ENCODE peak calls at places on chromosomes 6 and 20, in six cellular contexts. R is WTC11, S is AG04449, A is heart right ventricle, Y is body of pancreas, X is brain microvascular endothelial cell. Z is an unnamed sample.

GRCh38 chr6:31356946-31357466 is at the start of gene HLA-B:
- DNase-seq in R (no peak), S (peak), A (peak), Y (peak), X (peak), Z (peak)

GRCh38 chr20:50029697-50030428 is 47.1 kb downstream of the SNAI1 start:
- DNase-seq in R (no peak), S (peak), A (peak), Y (peak), X (peak), Z (peak)

GRCh38 chr20:6496874-6497273 is 270.6 kb upstream of the BMP2 start:
- DNase-seq in R (no peak), S (no peak), A (no peak), Y (no peak), X (no peak), Z (no peak)

GRCh38 chr20:24577271-24577909 is 108.0 kb downstream of the SYNDIG1 start:
- DNase-seq in R (no peak), S (no peak), A (no peak), Y (no peak), X (no peak), Z (no peak)

GRCh38 chr6:112923940-112924587 is 576.9 kb downstream of the RFPL4B start:
- DNase-seq in R (no peak), S (no peak), A (no peak), Y (no peak), X (no peak), Z (no peak)

GRCh38 chr6:42498473-42499128 is 46.9 kb upstream of the TRERF1 start:
- DNase-seq in R (peak), S (no peak), A (peak), Y (no peak), X (no peak), Z (no peak)

GRCh38 chr6:28525496-28526039 is at the start of gene GPX5:
- DNase-seq in R (no peak), S (no peak), A (no peak), Y (no peak), X (no peak), Z (no peak)

GRCh38 chr20:8757146-8757545 is 311.7 kb upstream of the PLCB4 start:
- DNase-seq in R (no peak), S (peak), A (no peak), Y (no peak), X (peak), Z (no peak)

GRCh38 chr20:57123139-57123903 is 143.1 kb downstream of the BMP7 start:
- DNase-seq in R (no peak), S (no peak), A (no peak), Y (no peak), X (no peak), Z (no peak)

GRCh38 chr6:46208303-46208702 is 37.5 kb upstream of the ENPP5 start:
- DNase-seq in R (no peak), S (no peak), A (no peak), Y (no peak), X (no peak), Z (no peak)

GRCh38 chr6:114304304-114304887 is 38.4 kb downstream of the HS3ST5 start:
- DNase-seq in R (no peak), S (no peak), A (no peak), Y (no peak), X (no peak), Z (no peak)

GRCh38 chr20:62643521-62644043 is 1.3 kb downstream of the SLCO4A1 start:
- DNase-seq in R (no peak), S (no peak), A (no peak), Y (no peak), X (no peak), Z (no peak)

DNA sequence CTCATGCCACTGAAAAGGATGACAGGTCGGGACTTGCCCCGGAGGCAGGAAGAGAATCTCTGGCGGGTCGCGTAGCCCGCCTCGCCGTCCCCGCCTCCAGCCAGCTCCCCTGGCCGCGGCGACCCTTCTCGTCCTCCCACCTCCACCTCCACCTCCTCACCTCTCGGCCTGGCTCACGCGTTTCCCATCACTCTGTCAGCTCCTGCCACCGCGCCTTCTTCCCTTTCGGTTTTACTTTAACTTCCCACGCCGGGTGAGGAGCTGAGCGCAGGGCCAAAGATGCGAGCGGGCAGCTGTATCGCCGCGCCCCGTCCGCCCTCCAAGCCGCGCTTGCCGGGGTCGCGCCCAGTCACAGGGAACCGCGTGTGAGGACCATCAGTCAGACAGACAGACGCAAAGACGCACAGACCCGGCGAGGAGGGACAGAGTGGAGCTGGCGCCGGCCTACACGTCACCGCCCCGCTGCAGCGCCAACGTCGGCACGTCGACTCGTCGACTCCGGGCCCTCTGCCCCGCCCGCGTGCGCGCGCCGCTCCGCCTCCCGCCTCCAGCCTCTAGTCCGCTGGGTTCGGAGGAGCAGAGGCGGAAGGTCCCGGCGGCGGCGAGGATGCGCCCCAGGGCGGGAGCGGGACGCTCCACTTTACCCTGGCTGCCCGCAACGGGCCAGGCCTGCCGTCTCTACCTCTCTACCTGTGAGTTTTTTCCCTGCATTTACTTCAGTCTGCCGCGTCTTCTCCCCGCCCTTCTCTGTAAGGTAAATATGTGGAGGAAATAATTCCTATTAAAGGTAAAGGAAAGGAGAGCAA is at the start of gene ASCC3:
- DNase-seq in R (peak), S (no peak), A (peak), Y (peak), X (peak), Z (peak)
- TF ChIP-seq CTCF in R (no peak), S (no peak), A (no peak), Y (no peak), X (no peak), Z (no peak)

GRCh38 chr6:38938741-38939140 is 109.8 kb upstream of the GLP1R start:
- DNase-seq in R (no peak), S (no peak), A (no peak), Y (no peak), X (no peak), Z (no peak)

GRCh38 chr6:38929560-38929959 is 119.0 kb upstream of the GLP1R start:
- DNase-seq in R (no peak), S (no peak), A (no peak), Y (no peak), X (no peak), Z (no peak)

GRCh38 chr6:38935051-38935450 is 113.5 kb upstream of the GLP1R start:
- DNase-seq in R (no peak), S (no peak), A (no peak), Y (no peak), X (no peak), Z (no peak)

GRCh38 chr6:38937839-38938613 is 110.6 kb upstream of the GLP1R start:
- DNase-seq in R (no peak), S (no peak), A (no peak), Y (no peak), X (no peak), Z (no peak)

DNA sequence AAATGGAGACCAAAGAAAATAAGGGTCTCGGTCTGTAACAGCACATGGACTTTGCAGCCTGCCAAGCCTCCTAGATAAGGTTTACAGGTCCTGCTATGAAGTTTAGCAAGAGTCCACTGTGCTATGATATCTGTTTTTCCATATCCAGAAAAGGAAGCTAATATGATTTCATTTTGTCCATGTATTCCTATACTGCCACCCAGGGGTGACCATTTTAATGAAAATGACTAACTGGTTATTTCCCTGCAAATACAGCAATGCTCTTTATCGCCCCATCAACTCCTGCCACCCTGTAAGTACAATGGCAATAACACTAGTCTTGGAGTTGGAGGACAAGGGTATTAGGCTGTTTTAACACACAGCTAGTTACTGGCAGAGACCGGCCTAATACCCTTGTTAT is 115.2 kb upstream of the GLP1R start:
- DNase-seq in R (no peak), S (no peak), A (no peak), Y (no peak), X (peak), Z (peak)
- TF ChIP-seq CTCF in R (no peak), S (peak), A (no peak), Y (peak), X (peak), Z (peak)

GRCh38 chr20:51800769-51801219 is 1.5 kb downstream of the SALL4 start:
- DNase-seq in R (peak), S (no peak), A (no peak), Y (peak), X (no peak), Z (peak)

GRCh38 chr20:51800132-51800721 is 2.1 kb downstream of the SALL4 start:
- DNase-seq in R (peak), S (no peak), A (peak), Y (peak), X (no peak), Z (peak)

GRCh38 chr20:51802170-51802745 is at the start of gene SALL4:
- DNase-seq in R (peak), S (no peak), A (no peak), Y (peak), X (no peak), Z (peak)

GRCh38 chr20:51799586-51799985 is 2.7 kb downstream of the SALL4 start:
- DNase-seq in R (no peak), S (no peak), A (no peak), Y (no peak), X (no peak), Z (no peak)

DNA sequence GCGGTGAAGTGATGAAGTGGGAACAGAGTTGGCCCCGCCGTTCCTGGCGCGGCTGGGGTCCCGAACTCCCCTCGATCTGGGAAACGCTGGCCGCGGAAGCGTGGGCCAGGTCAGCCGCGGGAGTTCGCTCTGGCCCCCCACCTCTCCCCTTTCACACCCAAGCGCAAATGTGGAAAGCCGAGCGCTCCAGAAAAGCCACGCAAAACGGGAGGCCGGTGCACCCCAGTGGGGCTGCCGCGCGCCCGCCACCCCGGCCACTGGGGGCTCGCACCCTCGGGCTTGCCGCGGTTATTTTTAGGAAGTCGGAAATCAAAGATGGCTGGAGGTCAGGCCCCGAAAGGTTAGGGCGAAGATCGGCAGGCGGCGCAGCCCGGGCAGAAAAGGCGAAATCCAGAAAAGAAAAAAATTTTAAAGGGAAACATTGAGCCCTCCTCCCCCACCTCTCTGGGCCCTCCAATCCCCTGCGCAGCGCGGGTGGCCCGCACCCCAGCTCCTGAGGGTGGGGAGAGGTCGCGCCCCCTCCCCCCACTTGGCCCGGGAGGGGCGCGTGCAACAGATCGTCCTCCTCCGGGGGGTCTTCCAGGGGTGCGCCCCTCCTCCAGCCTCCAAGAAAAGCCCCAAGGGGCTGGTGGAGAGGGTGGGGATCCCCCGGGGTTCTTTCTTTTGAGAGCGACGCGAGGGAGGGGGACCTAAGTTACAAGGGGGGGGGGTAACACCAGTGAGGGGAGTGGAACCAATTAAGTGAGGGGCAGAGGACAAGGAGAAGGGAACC is 915 bp downstream of the SALL4 start:
- DNase-seq in R (peak), S (no peak), A (no peak), Y (no peak), X (no peak), Z (peak)
- TF ChIP-seq CTCF in R (no peak), S (peak), A (peak), Y (peak), X (peak), Z (peak)

DNA sequence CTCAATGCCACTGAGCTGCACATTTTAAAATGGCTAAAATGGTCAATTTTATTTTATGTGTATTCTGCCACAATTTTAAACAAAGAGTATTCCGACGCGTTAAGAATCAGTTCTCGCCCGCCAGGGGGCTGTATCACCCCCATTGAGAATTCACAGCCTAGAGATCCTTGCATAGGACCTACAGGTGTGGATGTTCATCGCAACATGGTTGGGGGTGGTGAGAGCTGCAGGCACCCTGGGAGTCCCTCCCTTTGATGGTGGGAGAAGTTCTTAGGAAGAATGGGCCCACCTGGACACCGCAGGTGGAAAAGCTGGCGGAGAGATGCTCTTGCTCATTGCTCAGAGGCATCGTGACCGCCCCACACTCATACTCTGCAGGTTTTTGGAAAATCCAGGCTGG is 63.5 kb downstream of the SLC2A10 start:
- DNase-seq in R (peak), S (no peak), A (no peak), Y (no peak), X (no peak), Z (no peak)
- TF ChIP-seq CTCF in R (peak), S (no peak), A (no peak), Y (no peak), X (peak), Z (no peak)

GRCh38 chr6:79694623-79695311 is 63.6 kb downstream of the SH3BGRL2 start:
- DNase-seq in R (peak), S (no peak), A (no peak), Y (no peak), X (no peak), Z (no peak)
- TF ChIP-seq CTCF in R (peak), S (peak), A (no peak), Y (no peak), X (peak), Z (no peak)

Z was measured in Calu3.